ENCODE peak calls at places on chromosome 10, in six cellular contexts. B is CD8-positive, alpha-beta T cell; V is gastrocnemius medialis; C is cardiac muscle cell; I is endodermal cell; O is IMR-90. K is an unnamed sample.

GRCh38 chr10:4004990-4005389 is 220.0 kb upstream of the KLF6 start:
- DNase-seq in C (no peak), I (no peak), O (no peak), B (no peak), V (no peak), K (no peak)

GRCh38 chr10:37947526-37947925 is 28.9 kb downstream of the ZNF25 start:
- DNase-seq in C (no peak), O (no peak), V (no peak), I (no peak), B (no peak), K (no peak)

GRCh38 chr10:9302142-9302746 is 1247.8 kb downstream of the GATA3 start:
- DNase-seq in V (no peak), I (no peak), B (no peak), O (peak), C (peak), K (peak)

GRCh38 chr10:52172581-52172980 is 141.5 kb upstream of the DKK1 start:
- DNase-seq in V (no peak), I (peak), O (peak), B (no peak), C (peak), K (no peak)

GRCh38 chr10:70571236-70571635 is 31.3 kb downstream of the PRF1 start:
- DNase-seq in C (no peak), I (no peak), O (no peak), B (no peak), V (no peak), K (no peak)

GRCh38 chr10:76190871-76191270 is 759.4 kb downstream of the LRMDA start:
- DNase-seq in B (no peak), C (no peak), V (no peak), I (no peak), O (no peak), K (no peak)

GRCh38 chr10:19012111-19012510 is 36.5 kb upstream of the MALRD1 start:
- DNase-seq in B (no peak), C (no peak), O (no peak), I (no peak), V (no peak), K (no peak)

GRCh38 chr10:4352566-4352961 is 473.4 kb upstream of the AKR1E2 start:
- DNase-seq in V (no peak), B (no peak), C (no peak), I (peak), O (no peak), K (peak)

GRCh38 chr10:88389456-88389855 is 193.7 kb downstream of the RNLS start:
- DNase-seq in C (peak), V (peak), B (peak), I (no peak), O (peak), K (peak)

GRCh38 chr10:87603769-87604168 is 55.9 kb upstream of the PAPSS2 start:
- DNase-seq in V (no peak), B (no peak), I (no peak), C (no peak), O (no peak), K (no peak)

GRCh38 chr10:44786451-44786850 is 124.7 kb upstream of the TMEM72 start:
- DNase-seq in V (no peak), I (no peak), C (no peak), B (no peak), O (peak), K (no peak)

GRCh38 chr10:121158988-121159579 is 307.9 kb downstream of the WDR11 start:
- DNase-seq in I (no peak), V (no peak), B (no peak), C (no peak), O (no peak), K (no peak)

GRCh38 chr10:29317027-29317420 is 28.2 kb downstream of the LYZL1 start:
- DNase-seq in O (peak), V (no peak), B (no peak), C (no peak), I (no peak), K (no peak)

GRCh38 chr10:541750-542371 is 147.6 kb downstream of the DIP2C start:
- DNase-seq in I (no peak), V (no peak), C (no peak), O (no peak), B (no peak), K (no peak)
- TF ChIP-seq CTCF in I (no peak), V (no peak), C (no peak), O (no peak), B (no peak), K (no peak)

GRCh38 chr10:12596055-12596576 is 246.8 kb downstream of the CAMK1D start:
- DNase-seq in I (no peak), O (no peak), B (no peak), C (no peak), V (no peak), K (no peak)
- TF ChIP-seq CTCF in I (no peak), O (no peak), B (no peak), C (no peak), V (no peak), K (no peak)

DNA sequence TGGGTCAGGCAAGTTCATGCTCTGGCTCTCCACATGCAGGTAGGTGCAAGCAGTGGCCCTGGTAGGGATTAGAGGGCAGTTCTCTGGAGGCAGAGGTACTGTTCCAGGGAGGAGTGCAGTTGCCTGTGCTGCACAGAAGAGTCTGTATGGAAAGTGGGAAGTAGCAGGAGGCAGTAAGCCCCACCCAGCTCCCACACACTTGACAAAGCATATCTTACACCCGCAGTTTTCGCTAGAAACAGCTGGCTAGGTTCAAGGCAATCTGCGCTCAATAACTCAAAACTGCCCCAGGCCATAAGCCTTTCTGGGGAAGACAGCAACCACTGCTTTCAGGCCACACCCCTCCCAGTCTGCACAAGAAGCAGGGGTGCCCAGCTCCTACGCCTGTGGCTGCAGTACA is 33.1 kb upstream of the ARMC3 start:
- DNase-seq in V (no peak), C (no peak), B (no peak), I (no peak), O (no peak), K (peak)
- TF ChIP-seq CTCF in V (no peak), C (no peak), B (no peak), I (no peak), O (no peak), K (no peak)

GRCh38 chr10:810351-810846 is 120.9 kb upstream of the DIP2C start:
- DNase-seq in B (no peak), C (peak), I (peak), V (no peak), O (peak), K (no peak)
- TF ChIP-seq CTCF in B (no peak), C (peak), I (peak), V (peak), O (peak), K (peak)

GRCh38 chr10:77608281-77608680 is 29.3 kb downstream of the KCNMA1 start:
- DNase-seq in O (no peak), I (no peak), B (no peak), V (no peak), C (no peak), K (no peak)

GRCh38 chr10:77605466-77605865 is 32.1 kb downstream of the KCNMA1 start:
- DNase-seq in C (peak), V (no peak), I (peak), B (no peak), O (no peak), K (no peak)

GRCh38 chr10:77604941-77605351 is 32.7 kb downstream of the KCNMA1 start:
- DNase-seq in B (no peak), O (no peak), C (no peak), I (no peak), V (no peak), K (no peak)

GRCh38 chr10:77604063-77604462 is 33.5 kb downstream of the KCNMA1 start:
- DNase-seq in C (no peak), B (no peak), O (no peak), I (no peak), V (no peak), K (no peak)

GRCh38 chr10:77606751-77607150 is 30.9 kb downstream of the KCNMA1 start:
- DNase-seq in O (no peak), C (no peak), I (no peak), B (no peak), V (no peak), K (no peak)
- TF ChIP-seq CTCF in O (no peak), C (no peak), I (peak), B (no peak), V (no peak), K (no peak)

GRCh38 chr10:23314835-23315239 is 29.8 kb downstream of the C10orf67 start:
- DNase-seq in O (peak), I (peak), B (peak), C (peak), V (peak), K (peak)
- TF ChIP-seq CTCF in O (peak), I (peak), B (peak), C (peak), V (peak), K (peak)